ENCODE peak calls at places on chromosome 7, in four cellular contexts. G, V, C and M are unnamed samples.

GRCh38 chr7:36487756-36488336 is 98.2 kb downstream of the ANLN start:
- DNase-seq in C (peak), G (peak), V (peak), M (no peak)

GRCh38 chr7:129845178-129845971 is 107.4 kb downstream of the UBE2H start:
- DNase-seq in C (no peak), G (peak), V (no peak), M (peak)

GRCh38 chr7:1192171-1192676 is 32.2 kb upstream of the ZFAND2A start:
- DNase-seq in G (peak), C (no peak), V (no peak), M (no peak)

GRCh38 chr7:69776611-69777010 is 178.3 kb downstream of the AUTS2 start:
- DNase-seq in C (no peak), G (no peak), V (no peak), M (no peak)

GRCh38 chr7:82444220-82445049 is 858 bp upstream of the CACNA2D1 start:
- DNase-seq in C (no peak), G (no peak), V (no peak), M (no peak)

GRCh38 chr7:129218514-129219036 is 6.3 kb upstream of the AHCYL2 start:
- DNase-seq in V (no peak), C (no peak), G (peak), M (peak)

GRCh38 chr7:7103343-7104313 is 78.7 kb upstream of the C1GALT1 start:
- DNase-seq in V (peak), G (peak), C (peak), M (peak)

GRCh38 chr7:2066251-2066919 is 166.4 kb downstream of the MAD1L1 start:
- DNase-seq in V (no peak), G (no peak), C (no peak), M (no peak)

GRCh38 chr7:36032362-36032818 is 120.7 kb upstream of the EEPD1 start:
- DNase-seq in C (no peak), V (no peak), G (no peak), M (no peak)

GRCh38 chr7:135672560-135673359 is 10.4 kb downstream of the STMP1 start:
- DNase-seq in C (no peak), G (peak), V (no peak), M (peak)

GRCh38 chr7:69430502-69431145 is 167.7 kb upstream of the AUTS2 start:
- DNase-seq in C (no peak), V (no peak), G (peak), M (no peak)

GRCh38 chr7:150377116-150377979 is 1.8 kb upstream of the ZNF775 start:
- DNase-seq in C (no peak), V (no peak), G (no peak), M (no peak)

GRCh38 chr7:67618569-67619543 is 622.2 kb downstream of the TYW1 start:
- DNase-seq in G (no peak), C (no peak), V (no peak), M (no peak)

GRCh38 chr7:348480-348844 is 58.5 kb downstream of the FOXL3 start:
- DNase-seq in C (no peak), V (no peak), G (no peak), M (no peak)

GRCh38 chr7:13742719-13743640 is 246.5 kb downstream of the ETV1 start:
- DNase-seq in C (no peak), G (peak), V (no peak), M (peak)

GRCh38 chr7:155206286-155207020 is 91.2 kb upstream of the INSIG1 start:
- DNase-seq in V (peak), C (peak), G (peak), M (peak)

GRCh38 chr7:96989241-96989858 is 16.0 kb upstream of the DLX6 start:
- DNase-seq in V (no peak), G (no peak), C (no peak), M (no peak)

GRCh38 chr7:127996253-127997071 is 34.8 kb downstream of the LRRC4 start:
- DNase-seq in V (no peak), C (no peak), G (no peak), M (peak)

GRCh38 chr7:110522061-110522750 is 568.7 kb upstream of the LRRN3 start:
- DNase-seq in G (no peak), C (no peak), V (no peak), M (no peak)
- TF ChIP-seq SPI1 in G (no peak), C (no peak), V (no peak), M (no peak)

GRCh38 chr7:84614821-84615506 is 420.4 kb upstream of the SEMA3A start:
- DNase-seq in C (no peak), V (no peak), G (no peak), M (no peak)
- TF ChIP-seq SPI1 in C (no peak), V (no peak), G (no peak), M (no peak)

GRCh38 chr7:78607099-78607498 is 808.5 kb downstream of the PHTF2 start:
- DNase-seq in C (peak), G (no peak), V (no peak), M (no peak)

GRCh38 chr7:78601728-78602127 is 803.2 kb downstream of the PHTF2 start:
- DNase-seq in C (no peak), V (no peak), G (no peak), M (no peak)

GRCh38 chr7:78609281-78609680 is 810.7 kb downstream of the PHTF2 start:
- DNase-seq in V (no peak), G (no peak), C (no peak), M (no peak)

GRCh38 chr7:78605131-78605530 is 806.6 kb downstream of the PHTF2 start:
- DNase-seq in G (no peak), C (no peak), V (no peak), M (no peak)
- TF ChIP-seq SPI1 in G (no peak), C (no peak), V (no peak), M (no peak)

DNA sequence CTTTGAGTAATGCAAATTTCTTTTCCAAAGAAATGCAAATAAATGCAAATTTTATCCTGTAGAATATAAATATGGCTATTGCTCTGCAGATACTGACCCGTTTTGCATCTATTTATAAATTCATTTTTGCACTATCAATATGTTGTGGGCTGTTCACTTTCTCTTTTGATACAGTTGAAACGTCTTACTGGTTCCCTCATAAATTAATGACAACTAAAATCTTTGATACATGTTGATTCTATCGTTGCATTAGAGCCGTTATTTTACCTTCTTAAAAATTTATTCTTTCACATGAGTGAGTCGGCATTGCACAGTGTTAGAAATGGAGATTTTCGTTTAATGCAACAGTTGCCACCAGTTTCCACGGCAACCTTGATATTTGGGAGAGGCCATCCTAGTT is 689.3 kb upstream of the FOXK1 start:
- DNase-seq in C (no peak), V (no peak), G (no peak), M (no peak)
- TF ChIP-seq SPI1 in C (no peak), V (no peak), G (no peak), M (no peak)

DNA sequence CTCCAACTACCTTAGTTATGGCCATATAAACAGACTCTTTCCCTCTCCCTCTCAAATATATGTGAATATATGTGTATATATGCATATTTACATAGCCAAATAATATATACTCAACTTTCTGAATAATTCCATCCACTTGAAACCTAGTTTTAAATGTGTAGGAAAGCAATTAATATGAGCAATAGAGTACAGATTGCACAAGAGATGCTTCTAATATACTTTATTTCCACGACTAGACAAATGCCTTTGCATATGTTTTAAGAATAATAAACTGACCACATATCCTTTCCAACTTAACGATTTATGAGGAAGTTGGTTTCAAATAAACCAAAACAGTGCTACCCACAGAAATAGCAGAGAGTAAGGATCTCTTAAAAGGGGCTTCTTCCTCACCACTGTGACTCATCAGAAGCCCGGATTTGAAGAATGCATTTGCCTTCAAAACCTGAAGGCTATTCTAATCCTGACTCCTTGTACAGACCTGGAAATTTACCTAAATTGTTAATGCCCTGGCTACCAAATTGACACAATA is 266.3 kb downstream of the AHR start:
- DNase-seq in V (no peak), G (peak), C (no peak), M (no peak)
- TF ChIP-seq SPI1 in V (no peak), G (peak), C (no peak), M (no peak)

GRCh38 chr7:105890290-105890997 is 14.0 kb upstream of the ATXN7L1 start:
- DNase-seq in V (no peak), C (no peak), G (no peak), M (no peak)

GRCh38 chr7:105894131-105894530 is 17.7 kb upstream of the ATXN7L1 start:
- DNase-seq in C (no peak), V (no peak), G (no peak), M (no peak)

GRCh38 chr7:105897999-105898398 is 21.6 kb upstream of the ATXN7L1 start:
- DNase-seq in V (no peak), C (no peak), G (no peak), M (no peak)

GRCh38 chr7:105902325-105902911 is 26.0 kb upstream of the ATXN7L1 start:
- DNase-seq in C (no peak), G (no peak), V (no peak), M (no peak)

DNA sequence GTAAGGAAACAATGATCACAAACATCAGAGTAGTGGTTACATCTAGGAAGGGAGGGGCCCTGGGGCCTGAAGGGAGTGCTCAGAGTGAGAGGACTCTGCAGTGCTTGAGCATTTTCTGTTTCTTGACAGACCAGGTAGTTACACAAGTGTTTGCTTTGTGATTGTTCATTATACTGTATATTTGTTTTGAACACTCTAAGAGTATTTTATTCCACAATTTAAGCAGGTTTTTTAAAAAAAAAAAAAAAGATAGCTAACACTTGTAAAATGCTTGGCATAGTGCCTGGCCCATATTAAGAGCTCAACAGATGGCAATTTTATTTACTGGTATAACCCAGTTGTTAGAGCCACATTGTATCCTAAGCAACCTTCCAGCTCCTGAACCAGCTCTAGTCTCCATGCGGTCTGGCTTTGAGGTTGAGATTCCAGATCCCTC is 20.0 kb upstream of the ATXN7L1 start:
- DNase-seq in V (no peak), G (no peak), C (no peak), M (no peak)
- TF ChIP-seq SPI1 in V (no peak), G (no peak), C (no peak), M (no peak)

GRCh38 chr7:50314778-50315177 is 10.3 kb downstream of the IKZF1 start:
- DNase-seq in C (no peak), V (no peak), G (no peak), M (no peak)

GRCh38 chr7:50315193-50315592 is 10.7 kb downstream of the IKZF1 start:
- DNase-seq in G (no peak), V (no peak), C (no peak), M (no peak)

GRCh38 chr7:50317221-50317678 is 12.7 kb downstream of the IKZF1 start:
- DNase-seq in G (no peak), C (peak), V (no peak), M (no peak)

GRCh38 chr7:50317697-50318640 is 13.5 kb downstream of the IKZF1 start:
- DNase-seq in V (no peak), G (no peak), C (no peak), M (no peak)

DNA sequence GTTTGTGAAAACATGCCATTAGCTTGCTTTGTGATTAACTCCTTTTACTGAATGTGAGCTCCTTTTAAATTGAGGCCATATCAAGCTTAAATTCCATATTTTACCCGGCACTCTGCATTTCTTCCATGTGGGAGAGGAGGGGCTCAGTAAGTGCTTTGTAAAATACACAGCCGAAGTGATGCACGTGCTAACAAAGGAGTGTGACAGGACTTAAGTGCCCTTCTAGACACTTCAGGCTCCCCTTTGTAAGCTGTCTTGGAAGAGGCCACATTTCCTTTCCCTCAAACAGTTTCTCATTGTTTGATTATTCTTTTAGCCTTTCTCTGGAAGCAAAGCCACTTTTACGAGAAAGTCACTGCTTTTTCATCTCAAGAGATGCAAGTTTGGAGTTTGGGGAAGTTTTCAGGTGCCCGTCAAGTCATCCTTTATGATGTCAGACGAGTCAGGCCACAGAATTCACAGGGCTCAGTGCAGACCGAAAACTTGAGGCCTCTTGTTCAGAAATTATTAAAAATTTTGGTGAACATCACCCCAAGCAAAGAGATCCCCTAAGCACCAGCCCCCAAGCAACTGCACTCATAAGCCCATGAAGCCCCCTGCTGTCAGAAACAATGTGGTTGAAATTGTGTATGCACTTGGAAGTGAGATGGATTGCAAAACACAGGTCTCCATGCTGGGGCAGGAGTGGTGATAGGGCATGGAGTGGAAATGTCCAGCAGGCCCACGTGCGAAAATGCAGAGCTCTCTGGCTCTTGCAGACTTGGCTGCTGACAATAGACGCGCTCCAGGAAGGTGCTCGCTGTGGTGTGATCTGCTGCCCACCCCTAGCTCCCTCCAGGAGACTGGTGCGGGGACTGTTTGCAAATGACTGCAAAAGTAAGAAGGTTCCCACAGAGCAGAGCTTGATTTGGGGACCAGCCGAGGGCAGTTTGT is 11.5 kb downstream of the IKZF1 start:
- DNase-seq in V (no peak), C (no peak), G (no peak), M (no peak)
- TF ChIP-seq SPI1 in V (no peak), C (no peak), G (no peak), M (no peak)

GRCh38 chr7:117639966-117640365 is 160.1 kb downstream of the CFTR start:
- DNase-seq in G (no peak), C (no peak), V (no peak), M (no peak)

GRCh38 chr7:117640465-117640864 is 160.6 kb downstream of the CFTR start:
- DNase-seq in V (no peak), G (no peak), C (no peak), M (no peak)

GRCh38 chr7:117648203-117648866 is 168.5 kb downstream of the CFTR start:
- DNase-seq in G (no peak), V (no peak), C (no peak), M (no peak)

DNA sequence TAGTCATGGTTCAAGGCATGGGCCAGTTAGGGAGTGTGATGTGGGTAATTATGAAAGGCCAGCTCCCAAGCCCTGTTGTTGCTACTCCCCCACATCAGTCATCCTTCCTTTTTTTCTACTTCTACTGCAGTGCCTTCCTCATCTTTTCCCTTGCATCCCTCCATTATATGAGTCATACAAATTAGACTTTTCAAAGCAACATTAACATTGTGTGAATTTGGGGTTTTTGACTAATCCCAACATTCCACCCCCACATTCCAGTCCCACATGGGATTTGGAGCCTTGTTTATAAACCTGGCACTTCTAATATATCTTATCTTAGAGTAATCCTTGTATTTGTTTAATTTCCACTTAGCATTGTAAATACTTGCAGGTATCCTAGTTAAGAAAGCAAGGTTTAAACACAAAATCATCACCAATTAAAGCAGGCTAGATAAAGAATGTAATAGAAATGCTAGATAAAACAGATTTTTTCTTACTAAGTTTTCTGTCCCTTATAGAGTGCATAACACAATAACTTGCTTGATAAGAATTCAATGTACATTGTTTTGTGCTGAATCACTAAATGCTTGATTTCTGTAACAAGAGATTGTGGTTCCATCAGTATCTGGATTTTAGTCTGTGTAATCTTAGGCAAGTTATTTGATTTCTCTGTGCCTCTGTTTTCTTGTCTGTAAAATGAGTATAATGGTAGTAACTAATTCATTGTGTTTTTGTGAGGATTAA is 165.8 kb downstream of the CFTR start:
- DNase-seq in G (no peak), C (no peak), V (no peak), M (no peak)
- TF ChIP-seq SPI1 in G (no peak), C (no peak), V (no peak), M (no peak)